ENCODE peak calls at places on chromosomes 16 and 17, in eight cellular contexts. X is upper lobe of right lung; M is left cardiac atrium; Q is left colon; Z is aorta; V is CD4-positive, alpha-beta T cell; S is activated CD4-positive, alpha-beta T cell treated with anti-CD3 and anti-CD28 coated beads for 36 hours; I is T-cell. E is an unnamed sample.

GRCh38 chr17:49901460-49902331 is 53.8 kb upstream of the TAC4 start:
- ATAC-seq in X (peak), M (peak), Q (no peak), Z (no peak), V (no peak), S (peak), I (no peak), E (no peak)

GRCh38 chr16:17571499-17572093 is 100.8 kb upstream of the XYLT1 start:
- ATAC-seq in X (peak), M (no peak), Q (peak), Z (no peak), V (no peak), S (no peak), I (no peak), E (no peak)

GRCh38 chr16:55426865-55427484 is 52.0 kb upstream of the MMP2 start:
- ATAC-seq in X (peak), M (no peak), Q (no peak), Z (peak), V (no peak), S (no peak), I (no peak), E (no peak)

GRCh38 chr17:82892869-82893565 is 53.2 kb upstream of the ZNF750 start:
- ATAC-seq in X (peak), M (peak), Q (no peak), Z (no peak), V (peak), S (peak), I (peak), E (peak)

GRCh38 chr16:29811896-29812665 is at the start of gene PRRT2:
- ATAC-seq in X (no peak), M (peak), Q (no peak), Z (peak), V (no peak), S (no peak), I (no peak), E (no peak)

GRCh38 chr16:17396762-17397498 is 73.8 kb downstream of the XYLT1 start:
- ATAC-seq in X (peak), M (peak), Q (peak), Z (peak), V (peak), S (no peak), I (peak), E (peak)

GRCh38 chr16:4420703-4421102 is 4.3 kb upstream of the CORO7 start:
- ATAC-seq in X (no peak), M (no peak), Q (no peak), Z (no peak), V (no peak), S (no peak), I (no peak), E (no peak)

GRCh38 chr16:74449470-74449869 is 28.2 kb upstream of the CLEC18B start:
- ATAC-seq in X (no peak), M (peak), Q (peak), Z (no peak), V (no peak), S (no peak), I (no peak), E (no peak)

GRCh38 chr17:28735242-28735722 is 6.7 kb downstream of the NEK8 start:
- ATAC-seq in X (peak), M (no peak), Q (no peak), Z (no peak), V (no peak), S (no peak), I (no peak), E (peak)

GRCh38 chr17:63843387-63844292 is 1.2 kb upstream of the SMARCD2 start:
- ATAC-seq in X (no peak), M (peak), Q (no peak), Z (no peak), V (no peak), S (peak), I (no peak), E (peak)

GRCh38 chr17:74998783-74999182 is 11.4 kb downstream of the CDR2L start:
- ATAC-seq in X (no peak), M (peak), Q (no peak), Z (no peak), V (no peak), S (no peak), I (no peak), E (no peak)

GRCh38 chr17:44200478-44201155 is 933 bp upstream of the ATXN7L3 start:
- ATAC-seq in X (no peak), M (peak), Q (peak), Z (no peak), V (no peak), S (no peak), I (no peak), E (no peak)

GRCh38 chr17:64157669-64158180 is 27.8 kb upstream of the ERN1 start:
- ATAC-seq in X (no peak), M (no peak), Q (no peak), Z (no peak), V (no peak), S (no peak), I (no peak), E (no peak)

GRCh38 chr17:12623220-12623848 is 42.4 kb upstream of the MYOCD start:
- ATAC-seq in X (no peak), M (peak), Q (no peak), Z (no peak), V (no peak), S (no peak), I (no peak), E (no peak)

GRCh38 chr17:82440991-82441627 is 9.4 kb downstream of the CYBC1 start:
- ATAC-seq in X (peak), M (peak), Q (no peak), Z (no peak), V (no peak), S (no peak), I (no peak), E (no peak)

GRCh38 chr17:7856081-7856791 is 1.1 kb downstream of the NAA38 start:
- ATAC-seq in X (no peak), M (peak), Q (peak), Z (no peak), V (no peak), S (no peak), I (no peak), E (no peak)